ENCODE peak calls at places on chromosomes 1 and 21, in ten cellular contexts. U is neural progenitor cell; K is left lung; N is body of pancreas; R is HCT116; Z is psoas muscle; Y is ovary; I is CD8-positive, alpha-beta memory T cell; Q is HAP-1; W is left ventricle myocardium inferior. O is an unnamed sample. For H3K4me1 and H3K9me3, the result is how much of the 10 kb centered on the place peaks cover.

GRCh38 chr1:40143891-40144575 is 17.2 kb upstream of the RLF start:
- DNase-seq in U (peak), K (no peak), N (peak), R (peak), Z (no peak), Y (peak), I (peak), Q (peak), W (no peak), O (peak)

GRCh38 chr1:198465201-198466144 is 75.0 kb downstream of the ATP6V1G3 start:
- DNase-seq in U (peak), K (no peak), N (no peak), R (no peak), Z (no peak), Y (no peak), I (peak), Q (peak), W (no peak), O (no peak)

GRCh38 chr1:201171063-201172036 is 17.1 kb upstream of the TMEM9 start:
- DNase-seq in U (peak), K (peak), N (peak), R (peak), Z (peak), Y (peak), I (peak), Q (peak), W (peak), O (peak)

GRCh38 chr1:28313710-28314510 is 14.9 kb upstream of the MED18 start:
- DNase-seq in U (no peak), K (peak), N (peak), R (peak), Z (peak), Y (no peak), I (no peak), Q (no peak), W (no peak), O (no peak)

GRCh38 chr1:94301186-94301585 is 63.8 kb upstream of the ARHGAP29 start:
- DNase-seq in U (no peak), K (no peak), N (no peak), R (no peak), Z (no peak), Y (no peak), I (no peak), Q (no peak), W (no peak), O (no peak)

GRCh38 chr1:241932845-241933244 is 24.7 kb upstream of the BECN2 start:
- DNase-seq in U (peak), K (no peak), N (no peak), R (no peak), Z (no peak), Y (no peak), I (no peak), Q (no peak), W (no peak), O (no peak)

GRCh38 chr21:42513985-42514882 is 582 bp downstream of the SLC37A1 start:
- DNase-seq in U (peak), K (peak), N (peak), R (no peak), Z (peak), Y (no peak), I (peak), Q (peak), W (peak), O (no peak)

GRCh38 chr1:108801101-108801500 is 54.6 kb downstream of the STXBP3 start:
- DNase-seq in U (no peak), K (no peak), N (no peak), R (no peak), Z (no peak), Y (no peak), I (no peak), Q (no peak), W (no peak), O (no peak)

GRCh38 chr1:194813109-194813508 is 1626.7 kb upstream of the B3GALT2 start:
- DNase-seq in U (no peak), K (no peak), N (no peak), R (no peak), Z (no peak), Y (no peak), I (no peak), Q (no peak), W (no peak), O (no peak)

GRCh38 chr21:34011660-34012059 is 61.7 kb upstream of the MRPS6 start:
- DNase-seq in U (no peak), K (no peak), N (no peak), R (no peak), Z (no peak), Y (no peak), I (no peak), Q (no peak), W (no peak), O (no peak)

GRCh38 chr1:145887631-145888030 is 2.0 kb upstream of the ANKRD35 start:
- DNase-seq in U (no peak), K (no peak), N (no peak), R (no peak), Z (no peak), Y (no peak), I (no peak), Q (peak), W (no peak), O (no peak)

GRCh38 chr1:175481126-175482071 is 262.0 kb downstream of the TNR start:
- DNase-seq in U (peak), K (no peak), N (no peak), R (no peak), Z (no peak), Y (no peak), I (no peak), Q (peak), W (no peak), O (no peak)

GRCh38 chr1:232260861-232261260 is 369.1 kb downstream of the SIPA1L2 start:
- DNase-seq in U (no peak), K (no peak), N (peak), R (no peak), Z (no peak), Y (no peak), I (no peak), Q (no peak), W (no peak), O (no peak)

GRCh38 chr1:20739225-20739624 is 6.7 kb upstream of the SH2D5 start:
- DNase-seq in U (no peak), K (no peak), N (no peak), R (no peak), Z (no peak), Y (no peak), I (no peak), Q (no peak), W (no peak), O (no peak)

GRCh38 chr1:32199717-32200072 is 700 bp upstream of the CCDC28B start:
- DNase-seq in U (peak), K (peak), N (peak), R (no peak), Z (peak), Y (peak), I (no peak), Q (no peak), W (peak), O (peak)

GRCh38 chr1:74763714-74764301 is 30.9 kb downstream of the TYW3 start:
- DNase-seq in U (no peak), K (no peak), N (no peak), R (no peak), Z (no peak), Y (no peak), I (no peak), Q (no peak), W (no peak), O (no peak)

GRCh38 chr1:152182431-152182830 is 23.4 kb upstream of the RPTN start:
- DNase-seq in U (no peak), K (no peak), N (no peak), R (no peak), Z (no peak), Y (no peak), I (no peak), Q (no peak), W (no peak), O (no peak)

GRCh38 chr1:153611024-153611352 is 1.9 kb downstream of the S100A16 start:
- DNase-seq in U (no peak), K (no peak), N (no peak), R (no peak), Z (no peak), Y (no peak), I (no peak), Q (no peak), W (no peak), O (no peak)

GRCh38 chr1:110393691-110394564 is 3.1 kb upstream of the SLC16A4 start:
- DNase-seq in U (no peak), K (no peak), N (no peak), R (no peak), Z (no peak), Y (no peak), I (no peak), Q (no peak), W (no peak), O (no peak)

GRCh38 chr1:110393286-110393685 is 2.5 kb upstream of the SLC16A4 start:
- DNase-seq in U (no peak), K (no peak), N (no peak), R (no peak), Z (no peak), Y (no peak), I (no peak), Q (no peak), W (no peak), O (no peak)

GRCh38 chr1:110390096-110390495 is 730 bp downstream of the SLC16A4 start:
- DNase-seq in U (peak), K (no peak), N (no peak), R (no peak), Z (peak), Y (peak), I (no peak), Q (no peak), W (peak), O (peak)

GRCh38 chr1:110387048-110387748 is 3.6 kb downstream of the SLC16A4 start:
- DNase-seq in U (no peak), K (no peak), N (no peak), R (no peak), Z (no peak), Y (no peak), I (no peak), Q (no peak), W (no peak), O (no peak)

GRCh38 chr1:110390692-110391232 is at the start of gene SLC16A4:
- DNase-seq in U (peak), K (no peak), N (no peak), R (no peak), Z (no peak), Y (peak), I (no peak), Q (no peak), W (no peak), O (no peak)
- H3K4me3 ChIP-seq in U (no peak), K (peak), N (no peak), R (no peak), Z (peak), Y (peak), I (no peak), Q (no peak), W (peak), O (peak)

DNA sequence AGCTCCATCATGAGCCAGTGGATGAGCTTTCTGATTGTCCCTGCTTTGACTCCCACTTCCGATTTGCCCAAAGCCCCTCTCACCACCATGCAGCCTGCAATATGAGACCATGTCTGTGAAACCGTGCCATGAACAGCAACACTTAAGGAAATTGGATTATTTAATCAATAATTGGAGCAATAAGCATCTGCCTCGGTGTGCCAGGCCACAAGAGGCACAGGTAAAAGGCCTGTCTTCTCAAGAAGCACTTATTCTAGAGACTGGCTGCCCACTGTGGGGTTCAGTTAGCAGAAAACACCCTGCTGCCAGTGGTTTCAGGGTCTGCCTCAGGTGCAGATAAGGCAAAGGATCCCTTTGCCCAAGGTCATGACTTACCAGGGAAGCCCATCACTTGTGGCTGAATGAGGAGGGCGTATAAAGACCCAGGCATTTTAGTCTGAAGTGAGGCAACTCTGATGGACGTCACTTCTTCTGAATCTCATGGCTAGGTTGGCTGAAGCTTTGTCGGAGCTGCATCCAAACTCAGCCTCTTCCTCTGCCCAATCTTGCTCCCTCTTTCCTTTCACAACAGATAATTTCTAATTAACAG is 7.1 kb upstream of the CHI3L2 start:
- DNase-seq in U (no peak), K (no peak), N (no peak), R (no peak), Z (no peak), Y (no peak), I (no peak), Q (no peak), W (no peak), O (no peak)
- H3K4me1 ChIP-seq in U (under half), K (half or more), N (under half), R (under half), Z (under half), Y (under half), I (half or more), Q (under half), W (under half), O (under half)

GRCh38 chr1:155696524-155696923 is 7.6 kb downstream of the DAP3 start:
- DNase-seq in U (no peak), K (no peak), N (no peak), R (no peak), Z (no peak), Y (no peak), I (no peak), Q (no peak), W (no peak), O (no peak)
- H3K9me3 ChIP-seq in U (under half), K (under half), N (under half), R (under half), Z (under half), Y (under half), I (under half), Q (under half), W (under half), O (under half)

DNA sequence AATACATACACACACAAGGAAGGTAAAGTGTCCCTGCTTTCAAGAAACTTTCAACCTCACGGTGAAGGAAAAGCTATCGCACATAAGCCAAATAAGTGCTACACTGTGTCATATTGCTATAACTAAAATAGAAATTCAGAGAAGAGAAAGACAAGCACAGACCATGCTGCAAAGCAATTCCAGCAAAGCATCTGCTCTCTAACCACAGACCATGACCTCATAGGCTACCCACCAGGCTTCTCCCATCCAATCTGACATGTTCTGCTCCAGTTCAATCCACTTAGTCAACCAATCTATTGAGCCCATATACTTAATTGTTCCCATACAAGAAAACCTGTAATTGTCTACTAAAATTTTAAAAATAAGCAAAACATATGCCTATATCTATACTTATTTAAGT is 211.3 kb downstream of the BARHL2 start:
- DNase-seq in U (no peak), K (no peak), N (no peak), R (no peak), Z (no peak), Y (no peak), I (no peak), Q (no peak), W (no peak), O (no peak)
- H3K4me3 ChIP-seq in U (no peak), K (no peak), N (no peak), R (no peak), Z (no peak), Y (no peak), I (no peak), Q (no peak), W (no peak), O (no peak)

O was measured in uterus.